ENCODE peak calls at places on chromosome 6, in nine cellular contexts. One of them, this sample, is unnamed.

GRCh38 chr6:14129572-14129971 is 12.0 kb downstream of the CD83 start:
- DNase-seq in coronary artery: no peak
- DNase-seq in adipocyte: peak
- DNase-seq in upper lobe of right lung: no peak
- DNase-seq in RWPE2: no peak
- DNase-seq in HepG2: peak
- DNase-seq in fibroblast of the aortic adventitia: peak
- DNase-seq in HFF-Myc: peak
- DNase-seq in lower leg skin: no peak
- DNase-seq in this sample: peak

GRCh38 chr6:160160929-160161646 is 39.5 kb downstream of the SLC22A1 start:
- DNase-seq in coronary artery: no peak
- DNase-seq in adipocyte: no peak
- DNase-seq in upper lobe of right lung: no peak
- DNase-seq in RWPE2: no peak
- DNase-seq in HepG2: no peak
- DNase-seq in fibroblast of the aortic adventitia: no peak
- DNase-seq in HFF-Myc: no peak
- DNase-seq in lower leg skin: no peak
- DNase-seq in this sample: no peak

GRCh38 chr6:110517034-110517433 is 40.6 kb upstream of the SLC22A16 start:
- DNase-seq in coronary artery: no peak
- DNase-seq in adipocyte: no peak
- DNase-seq in upper lobe of right lung: no peak
- DNase-seq in RWPE2: no peak
- DNase-seq in HepG2: peak
- DNase-seq in fibroblast of the aortic adventitia: no peak
- DNase-seq in HFF-Myc: no peak
- DNase-seq in lower leg skin: no peak
- DNase-seq in this sample: no peak

GRCh38 chr6:5634525-5634924 is 372.2 kb downstream of the NRN1 start:
- DNase-seq in coronary artery: no peak
- DNase-seq in adipocyte: peak
- DNase-seq in upper lobe of right lung: no peak
- DNase-seq in RWPE2: no peak
- DNase-seq in HepG2: no peak
- DNase-seq in fibroblast of the aortic adventitia: peak
- DNase-seq in HFF-Myc: no peak
- DNase-seq in lower leg skin: no peak
- DNase-seq in this sample: no peak

GRCh38 chr6:160226118-160226541 is 32.5 kb downstream of the SLC22A2 start:
- DNase-seq in coronary artery: no peak
- DNase-seq in adipocyte: no peak
- DNase-seq in upper lobe of right lung: no peak
- DNase-seq in RWPE2: no peak
- DNase-seq in HepG2: no peak
- DNase-seq in fibroblast of the aortic adventitia: no peak
- DNase-seq in HFF-Myc: no peak
- DNase-seq in lower leg skin: no peak
- DNase-seq in this sample: no peak

GRCh38 chr6:38180586-38180985 is 361.1 kb downstream of the ZFAND3 start:
- DNase-seq in coronary artery: peak
- DNase-seq in adipocyte: no peak
- DNase-seq in upper lobe of right lung: no peak
- DNase-seq in RWPE2: no peak
- DNase-seq in HepG2: no peak
- DNase-seq in fibroblast of the aortic adventitia: no peak
- DNase-seq in HFF-Myc: no peak
- DNase-seq in lower leg skin: peak
- DNase-seq in this sample: no peak

GRCh38 chr6:157569543-157569942 is 188.6 kb downstream of the ZDHHC14 start:
- DNase-seq in coronary artery: no peak
- DNase-seq in adipocyte: no peak
- DNase-seq in upper lobe of right lung: no peak
- DNase-seq in RWPE2: no peak
- DNase-seq in HepG2: no peak
- DNase-seq in fibroblast of the aortic adventitia: no peak
- DNase-seq in HFF-Myc: no peak
- DNase-seq in lower leg skin: no peak
- DNase-seq in this sample: no peak

GRCh38 chr6:18978330-18979128 is 591.4 kb downstream of the RNF144B start:
- DNase-seq in coronary artery: no peak
- DNase-seq in adipocyte: no peak
- DNase-seq in upper lobe of right lung: no peak
- DNase-seq in RWPE2: no peak
- DNase-seq in HepG2: peak
- DNase-seq in fibroblast of the aortic adventitia: no peak
- DNase-seq in HFF-Myc: no peak
- DNase-seq in lower leg skin: no peak
- DNase-seq in this sample: no peak

GRCh38 chr6:35036059-35036827 is 104.9 kb downstream of the TCP11 start:
- DNase-seq in coronary artery: no peak
- DNase-seq in adipocyte: no peak
- DNase-seq in upper lobe of right lung: no peak
- DNase-seq in RWPE2: no peak
- DNase-seq in HepG2: no peak
- DNase-seq in fibroblast of the aortic adventitia: no peak
- DNase-seq in HFF-Myc: no peak
- DNase-seq in lower leg skin: peak
- DNase-seq in this sample: no peak

GRCh38 chr6:31865205-31866118 is 2.8 kb upstream of the NEU1 start:
- DNase-seq in coronary artery: no peak
- DNase-seq in adipocyte: no peak
- DNase-seq in upper lobe of right lung: no peak
- DNase-seq in RWPE2: no peak
- DNase-seq in HepG2: peak
- DNase-seq in fibroblast of the aortic adventitia: no peak
- DNase-seq in HFF-Myc: no peak
- DNase-seq in lower leg skin: no peak
- DNase-seq in this sample: no peak

GRCh38 chr6:155530219-155530834 is 74.7 kb upstream of the NOX3 start:
- DNase-seq in coronary artery: no peak
- DNase-seq in adipocyte: peak
- DNase-seq in upper lobe of right lung: no peak
- DNase-seq in RWPE2: no peak
- DNase-seq in HepG2: peak
- DNase-seq in fibroblast of the aortic adventitia: peak
- DNase-seq in HFF-Myc: peak
- DNase-seq in lower leg skin: no peak
- DNase-seq in this sample: no peak

GRCh38 chr6:139149383-139149782 is 14.5 kb downstream of the HECA start:
- DNase-seq in coronary artery: no peak
- DNase-seq in adipocyte: no peak
- DNase-seq in upper lobe of right lung: no peak
- DNase-seq in RWPE2: no peak
- DNase-seq in HepG2: no peak
- DNase-seq in fibroblast of the aortic adventitia: peak
- DNase-seq in HFF-Myc: no peak
- DNase-seq in lower leg skin: no peak
- DNase-seq in this sample: no peak

GRCh38 chr6:30981942-30982772 is 1.4 kb upstream of the MUC21 start:
- DNase-seq in coronary artery: no peak
- DNase-seq in adipocyte: peak
- DNase-seq in upper lobe of right lung: no peak
- DNase-seq in RWPE2: no peak
- DNase-seq in HepG2: peak
- DNase-seq in fibroblast of the aortic adventitia: peak
- DNase-seq in HFF-Myc: peak
- DNase-seq in lower leg skin: no peak
- DNase-seq in this sample: no peak

GRCh38 chr6:166989427-166990034 is 9.7 kb upstream of the CEP43 start:
- DNase-seq in coronary artery: no peak
- DNase-seq in adipocyte: peak
- DNase-seq in upper lobe of right lung: no peak
- DNase-seq in RWPE2: no peak
- DNase-seq in HepG2: peak
- DNase-seq in fibroblast of the aortic adventitia: peak
- DNase-seq in HFF-Myc: no peak
- DNase-seq in lower leg skin: no peak
- DNase-seq in this sample: no peak

GRCh38 chr6:152631376-152631775 is 5.8 kb downstream of the SYNE1 start:
- DNase-seq in coronary artery: no peak
- DNase-seq in adipocyte: no peak
- DNase-seq in upper lobe of right lung: no peak
- DNase-seq in RWPE2: no peak
- DNase-seq in HepG2: no peak
- DNase-seq in fibroblast of the aortic adventitia: no peak
- DNase-seq in HFF-Myc: no peak
- DNase-seq in lower leg skin: no peak
- DNase-seq in this sample: no peak

GRCh38 chr6:63307581-63308246 is 12.1 kb downstream of the LGSN start:
- DNase-seq in coronary artery: no peak
- DNase-seq in adipocyte: peak
- DNase-seq in upper lobe of right lung: no peak
- DNase-seq in RWPE2: no peak
- DNase-seq in HepG2: peak
- DNase-seq in fibroblast of the aortic adventitia: peak
- DNase-seq in HFF-Myc: peak
- DNase-seq in lower leg skin: no peak
- DNase-seq in this sample: no peak

GRCh38 chr6:135144678-135145508 is 36.2 kb upstream of the MYB start:
- DNase-seq in coronary artery: no peak
- DNase-seq in adipocyte: peak
- DNase-seq in upper lobe of right lung: no peak
- DNase-seq in RWPE2: no peak
- DNase-seq in HepG2: peak
- DNase-seq in fibroblast of the aortic adventitia: peak
- DNase-seq in HFF-Myc: no peak
- DNase-seq in lower leg skin: no peak
- DNase-seq in this sample: no peak

DNA sequence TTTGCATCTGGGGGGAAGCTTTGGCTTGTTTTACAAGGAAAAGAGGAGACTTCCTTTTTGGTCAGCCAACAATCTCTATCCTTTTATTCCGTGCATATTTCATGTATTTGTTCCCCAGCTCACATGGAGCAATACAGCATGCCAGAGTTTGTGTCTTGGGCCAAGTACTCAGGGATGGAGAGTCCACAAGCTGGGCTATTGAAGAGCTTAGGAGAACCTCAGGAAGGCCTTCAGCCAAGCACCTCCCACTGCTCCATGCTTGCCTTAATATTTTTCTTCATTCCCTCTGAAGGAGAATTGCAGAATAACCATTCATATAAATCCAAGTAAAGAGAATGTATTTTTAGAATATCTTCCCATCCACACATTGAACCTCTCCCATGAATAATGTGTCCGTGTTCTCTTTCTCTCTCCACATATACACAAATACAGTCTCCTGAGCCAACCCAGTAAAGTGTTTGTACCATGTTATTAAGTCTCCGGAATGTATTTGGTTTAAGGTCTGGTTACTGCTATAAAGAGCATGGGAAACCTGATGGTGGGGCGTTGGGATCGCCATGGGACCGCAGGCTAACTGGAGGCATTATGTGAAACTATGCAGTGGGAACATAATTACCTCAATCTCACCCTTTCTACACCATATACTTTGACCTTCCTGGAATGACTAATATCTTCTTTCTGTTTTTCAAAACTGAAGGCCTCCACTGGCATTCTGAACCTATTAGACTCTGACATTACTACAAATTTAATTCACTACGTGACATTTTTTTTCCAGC is 3.0 kb downstream of the LAMA4 start:
- DNase-seq in coronary artery: no peak
- DNase-seq in adipocyte: peak
- DNase-seq in upper lobe of right lung: no peak
- DNase-seq in RWPE2: no peak
- DNase-seq in HepG2: no peak
- DNase-seq in fibroblast of the aortic adventitia: peak
- DNase-seq in HFF-Myc: no peak
- DNase-seq in lower leg skin: peak
- DNase-seq in this sample: no peak
- H3K4me3 ChIP-seq in coronary artery: peak
- H3K4me3 ChIP-seq in adipocyte: peak
- H3K4me3 ChIP-seq in upper lobe of right lung: peak
- H3K4me3 ChIP-seq in RWPE2: no peak
- H3K4me3 ChIP-seq in HepG2: no peak
- H3K4me3 ChIP-seq in fibroblast of the aortic adventitia: peak
- H3K4me3 ChIP-seq in HFF-Myc: peak
- H3K4me3 ChIP-seq in lower leg skin: no peak
- H3K4me3 ChIP-seq in this sample: no peak

GRCh38 chr6:119620846-119621570 is 271.4 kb upstream of the MAN1A1 start:
- DNase-seq in coronary artery: no peak
- DNase-seq in adipocyte: peak
- DNase-seq in upper lobe of right lung: no peak
- DNase-seq in RWPE2: no peak
- DNase-seq in HepG2: no peak
- DNase-seq in fibroblast of the aortic adventitia: peak
- DNase-seq in HFF-Myc: peak
- DNase-seq in lower leg skin: no peak
- DNase-seq in this sample: no peak
- H3K4me3 ChIP-seq in coronary artery: no peak
- H3K4me3 ChIP-seq in adipocyte: peak
- H3K4me3 ChIP-seq in upper lobe of right lung: no peak
- H3K4me3 ChIP-seq in RWPE2: no peak
- H3K4me3 ChIP-seq in HepG2: no peak
- H3K4me3 ChIP-seq in fibroblast of the aortic adventitia: no peak
- H3K4me3 ChIP-seq in HFF-Myc: no peak
- H3K4me3 ChIP-seq in lower leg skin: no peak
- H3K4me3 ChIP-seq in this sample: no peak

DNA sequence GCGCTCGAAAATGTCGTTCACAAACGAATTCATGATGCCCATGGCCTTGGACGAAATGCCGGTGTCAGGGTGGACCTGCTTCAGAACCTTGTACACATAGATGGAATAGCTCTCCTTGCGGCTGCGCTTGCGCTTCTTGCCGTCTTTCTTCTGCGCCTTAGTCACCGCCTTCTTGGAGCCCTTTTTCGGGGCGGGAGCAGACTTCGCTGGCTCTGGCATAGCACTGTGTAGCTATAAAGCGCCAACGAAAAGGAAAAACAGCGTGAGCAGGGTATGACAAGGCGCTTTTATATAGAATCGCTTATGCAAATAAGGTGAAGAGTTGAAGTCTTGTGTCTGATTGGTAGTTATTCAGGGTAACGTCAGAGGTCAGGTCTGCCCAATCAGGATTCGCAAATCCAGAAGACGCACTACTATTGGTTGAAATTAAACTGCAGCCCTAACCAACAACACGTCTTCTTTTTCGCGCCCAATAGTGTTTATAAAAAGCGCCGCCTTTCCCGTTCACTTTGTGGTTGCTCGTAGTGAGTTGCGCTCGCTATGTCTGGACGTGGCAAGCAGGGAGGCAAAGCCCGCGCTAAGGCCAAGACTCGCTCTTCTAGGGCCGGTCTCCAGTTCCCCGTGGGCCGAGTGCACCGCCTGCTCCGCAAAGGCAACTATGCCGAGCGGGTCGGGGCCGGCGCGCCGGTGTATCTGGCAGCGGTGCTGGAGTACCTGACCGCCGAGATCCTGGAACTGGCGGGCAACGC is 114.8 kb upstream of the PRSS16 start:
- DNase-seq in coronary artery: peak
- DNase-seq in adipocyte: peak
- DNase-seq in upper lobe of right lung: peak
- DNase-seq in RWPE2: peak
- DNase-seq in HepG2: peak
- DNase-seq in fibroblast of the aortic adventitia: peak
- DNase-seq in HFF-Myc: peak
- DNase-seq in lower leg skin: peak
- DNase-seq in this sample: peak
- H3K4me3 ChIP-seq in coronary artery: peak
- H3K4me3 ChIP-seq in adipocyte: peak
- H3K4me3 ChIP-seq in upper lobe of right lung: peak
- H3K4me3 ChIP-seq in RWPE2: peak
- H3K4me3 ChIP-seq in HepG2: peak
- H3K4me3 ChIP-seq in fibroblast of the aortic adventitia: peak
- H3K4me3 ChIP-seq in HFF-Myc: peak
- H3K4me3 ChIP-seq in lower leg skin: peak
- H3K4me3 ChIP-seq in this sample: peak

GRCh38 chr6:163417595-163417994 is 3.1 kb downstream of the QKI start:
- DNase-seq in coronary artery: no peak
- DNase-seq in adipocyte: peak
- DNase-seq in upper lobe of right lung: no peak
- DNase-seq in RWPE2: no peak
- DNase-seq in HepG2: no peak
- DNase-seq in fibroblast of the aortic adventitia: peak
- DNase-seq in HFF-Myc: no peak
- DNase-seq in lower leg skin: no peak
- DNase-seq in this sample: no peak
- H3K4me3 ChIP-seq in coronary artery: peak
- H3K4me3 ChIP-seq in adipocyte: peak
- H3K4me3 ChIP-seq in upper lobe of right lung: peak
- H3K4me3 ChIP-seq in RWPE2: peak
- H3K4me3 ChIP-seq in HepG2: peak
- H3K4me3 ChIP-seq in fibroblast of the aortic adventitia: peak
- H3K4me3 ChIP-seq in HFF-Myc: peak
- H3K4me3 ChIP-seq in lower leg skin: no peak
- H3K4me3 ChIP-seq in this sample: no peak

This sample was measured in mucosa of descending colon.